ENCODE peak calls at places on chromosomes 13 and 19, in six cellular contexts. V is neuronal stem cell, G is IMR-90, A is H9, U is mesenchymal stem cell, P is H1. Y is an unnamed sample.

GRCh38 chr19:45100202-45100600 is 7.2 kb downstream of the PPP1R37 start:
- DNase-seq in A (no peak), G (no peak), V (no peak), P (no peak), U (no peak), Y (no peak)

GRCh38 chr19:15671891-15672579 is 852 bp upstream of the CYP4F12 start:
- DNase-seq in A (no peak), U (no peak), V (no peak), G (no peak), P (no peak), Y (no peak)

GRCh38 chr19:17076539-17076919 is 952 bp downstream of the MYO9B start:
- DNase-seq in P (no peak), A (no peak), G (no peak), U (no peak), V (no peak), Y (no peak)

GRCh38 chr19:14004619-14005380 is 1.3 kb downstream of the RFX1 start:
- DNase-seq in A (no peak), U (no peak), P (no peak), V (no peak), G (no peak), Y (no peak)

GRCh38 chr19:45464861-45465427 is 2.9 kb upstream of the FOSB start:
- DNase-seq in A (no peak), V (no peak), U (peak; percentile 54), P (no peak), G (no peak), Y (no peak)

GRCh38 chr13:38135590-38135989 is 214.1 kb upstream of the UFM1 start:
- DNase-seq in U (no peak), A (no peak), P (no peak), V (no peak), G (no peak), Y (no peak)

GRCh38 chr19:35031072-35031881 is 1.0 kb downstream of the SCN1B start:
- DNase-seq in G (peak; percentile 18), P (no peak), U (peak; percentile 48), A (peak; percentile 70), V (no peak), Y (peak; percentile 38)

GRCh38 chr19:40605201-40605971 is 4.2 kb downstream of the LTBP4 start:
- DNase-seq in G (peak; percentile 31), U (peak; percentile 71), P (no peak), V (no peak), A (peak; percentile 76), Y (peak; percentile 96)

GRCh38 chr19:31586282-31586681 is 237.0 kb upstream of the TSHZ3 start:
- DNase-seq in A (no peak), U (peak; percentile 95), P (no peak), G (peak; percentile 62), V (no peak), Y (no peak)

GRCh38 chr19:39004403-39004802 is 27.9 kb downstream of the FBXO27 start:
- DNase-seq in P (no peak), A (no peak), V (no peak), U (no peak), G (no peak), Y (no peak)

GRCh38 chr13:74134777-74135305 is 637 bp upstream of the KLF12 start:
- DNase-seq in G (no peak), U (no peak), V (no peak), P (no peak), A (no peak), Y (no peak)

GRCh38 chr13:74135306-74136088 is 1.3 kb upstream of the KLF12 start:
- DNase-seq in V (peak; percentile 78), G (peak; percentile 75), A (peak; percentile 76), U (peak; percentile 78), P (no peak), Y (peak; percentile 48)

GRCh38 chr13:74133657-74134201 is 475 bp downstream of the KLF12 start:
- DNase-seq in V (peak; percentile 79), A (peak; percentile 88), P (peak; percentile 65), U (peak; percentile 95), G (peak; percentile 95), Y (no peak)

GRCh38 chr13:74134226-74134776 is at the start of gene KLF12:
- DNase-seq in G (peak; percentile 94), V (peak; percentile 82), U (peak; percentile 95), P (peak; percentile 67), A (peak; percentile 91), Y (peak; percentile 37)

GRCh38 chr13:74136089-74136658 is 2.0 kb upstream of the KLF12 start:
- DNase-seq in G (peak; percentile 62), P (no peak), U (peak; percentile 65), A (no peak), V (no peak), Y (no peak)
- H2AFZ ChIP-seq in G (peak overlapping the region; percentile 97), P (peak overlapping the region; percentile 95), U (peak overlapping the region; percentile 54), A (peak overlapping the region; percentile 14), V (peak overlapping the region; percentile 81), Y (peak overlapping the region; percentile 82)

GRCh38 chr13:112814905-112815585 is 125.2 kb downstream of the ATP11A start:
- DNase-seq in A (no peak), U (peak; percentile 15), V (no peak), P (no peak), G (peak; percentile 44), Y (no peak)

GRCh38 chr13:112810608-112811007 is 120.8 kb downstream of the ATP11A start:
- DNase-seq in G (no peak), P (no peak), V (no peak), A (no peak), U (no peak), Y (no peak)

GRCh38 chr13:112813552-112813951 is 123.7 kb downstream of the ATP11A start:
- DNase-seq in V (no peak), U (no peak), G (no peak), A (no peak), P (no peak), Y (no peak)

GRCh38 chr13:112809332-112810310 is 119.8 kb downstream of the ATP11A start:
- DNase-seq in A (no peak), U (no peak), G (no peak), P (no peak), V (no peak), Y (peak; percentile 88)

DNA sequence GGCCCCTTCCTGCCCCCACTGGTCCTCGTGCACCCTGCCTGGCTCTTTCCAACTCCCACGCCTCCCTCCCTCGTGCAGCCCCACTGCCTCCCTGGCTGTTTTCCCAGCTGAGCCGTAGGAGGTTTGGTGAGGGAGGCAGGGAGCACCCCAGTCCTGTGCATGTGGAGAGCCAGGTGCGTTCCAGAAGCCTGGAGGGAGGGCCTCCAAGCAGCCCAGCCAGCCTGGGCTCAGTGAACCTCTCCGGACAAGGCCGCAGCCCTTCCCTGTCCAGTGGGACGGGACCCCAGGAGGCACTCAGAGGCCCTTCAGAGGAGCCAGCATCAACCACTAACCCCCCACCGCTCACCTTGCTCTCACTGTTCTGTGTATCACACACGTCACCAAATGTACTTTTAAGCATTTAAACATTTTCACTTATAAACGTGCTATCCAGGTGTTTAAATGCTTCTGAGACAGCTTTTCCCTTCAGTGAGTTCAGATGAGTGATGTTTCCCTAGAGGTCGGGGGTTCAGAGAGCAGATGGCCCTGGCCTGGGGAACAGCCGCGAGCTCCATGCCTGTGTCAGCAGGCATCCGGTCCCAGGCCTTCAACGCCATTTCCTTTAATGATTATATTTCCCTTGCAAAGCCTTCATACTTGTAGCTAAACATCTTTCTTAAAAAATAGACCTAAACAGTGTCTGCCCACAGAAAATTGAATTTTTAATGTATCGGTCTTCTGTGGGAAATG is 122.6 kb downstream of the ATP11A start:
- DNase-seq in A (no peak), U (no peak), P (no peak), G (no peak), V (no peak), Y (no peak)
- H3K14ac ChIP-seq in A (no peak overlapping the region), U (no peak overlapping the region), P (no peak overlapping the region), G (no peak overlapping the region), V (peak overlapping the region; percentile 91), Y (no peak overlapping the region)

DNA sequence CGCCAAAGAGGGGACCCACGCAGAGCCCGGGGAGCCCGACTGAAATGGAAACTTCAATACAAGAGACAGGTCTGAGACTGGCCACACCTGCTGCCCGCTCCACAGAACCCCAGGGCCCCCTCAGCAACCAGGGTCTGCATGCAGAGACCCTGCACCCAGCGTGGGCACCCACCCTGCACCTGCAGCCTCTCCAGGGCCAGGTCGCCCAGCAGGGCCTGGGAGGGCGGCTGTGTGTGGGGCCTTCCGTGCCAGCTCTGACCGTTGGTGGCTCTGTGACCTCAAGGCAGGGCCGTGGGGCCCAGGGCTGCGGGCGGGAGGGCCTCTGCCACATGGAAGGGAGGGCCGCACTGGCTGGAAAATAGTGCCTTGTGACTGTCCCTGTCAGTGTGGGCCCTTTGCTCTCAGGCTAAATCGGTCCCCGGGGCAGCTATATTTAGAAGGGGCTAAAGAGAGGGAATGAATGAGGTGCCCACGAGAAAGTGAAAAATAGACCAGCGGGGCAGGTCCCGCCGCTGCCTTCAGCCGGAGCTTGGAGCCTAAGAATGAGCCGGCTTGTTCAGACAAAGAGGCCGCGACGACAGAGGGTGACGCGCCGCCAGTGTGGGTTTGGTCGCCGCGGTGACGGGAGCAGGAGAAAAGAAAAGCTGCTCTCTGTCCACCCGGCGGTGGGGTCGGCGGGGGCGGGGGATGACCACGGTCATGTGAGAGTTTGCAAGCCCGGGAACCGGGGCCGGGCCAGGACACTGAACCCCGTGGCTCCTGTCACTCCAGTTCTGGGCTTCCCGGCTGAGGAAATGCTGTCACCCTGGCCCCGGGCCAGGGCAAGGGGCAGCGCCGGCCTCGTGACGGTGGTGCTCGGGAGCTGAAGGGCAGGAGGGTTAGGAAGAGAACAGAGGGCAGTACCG is 70.5 kb downstream of the GADD45B start:
- DNase-seq in A (peak; percentile 78), G (no peak), V (peak; percentile 67), U (peak; percentile 86), P (no peak), Y (peak; percentile 43)
- H2AFZ ChIP-seq in A (no peak overlapping the region), G (peak overlapping the region; percentile 61), V (peak overlapping the region; percentile 92), U (no peak overlapping the region), P (no peak overlapping the region), Y (peak overlapping the region; percentile 3)

GRCh38 chr13:39855236-39855635 is 199.8 kb downstream of the COG6 start:
- DNase-seq in P (no peak), V (no peak), G (no peak), A (no peak), U (no peak), Y (no peak)

GRCh38 chr13:39858794-39859193 is 203.3 kb downstream of the COG6 start:
- DNase-seq in U (no peak), P (no peak), G (no peak), V (no peak), A (no peak), Y (no peak)

GRCh38 chr13:39859898-39860297 is 204.4 kb downstream of the COG6 start:
- DNase-seq in A (no peak), G (no peak), V (no peak), P (no peak), U (no peak), Y (no peak)

GRCh38 chr13:39856714-39857113 is 201.3 kb downstream of the COG6 start:
- DNase-seq in G (no peak), U (no peak), P (no peak), V (no peak), A (no peak), Y (no peak)
- H3K14ac ChIP-seq in G (no peak overlapping the region), U (no peak overlapping the region), P (no peak overlapping the region), V (no peak overlapping the region), A (no peak overlapping the region), Y (peak overlapping the region; percentile 65)

GRCh38 chr13:94233831-94234230 is 245.7 kb downstream of the DCT start:
- DNase-seq in G (no peak), U (no peak), P (no peak), V (no peak), A (no peak), Y (no peak)
- H2AFZ ChIP-seq in G (no peak overlapping the region), U (no peak overlapping the region), P (no peak overlapping the region), V (no peak overlapping the region), A (no peak overlapping the region), Y (no peak overlapping the region)

Y was measured in trophoblast cell.